ENCODE peak calls at places on chromosome 9, in eight cellular contexts. Z is right atrium auricular region, M is PC-9, R is tibial artery, I is OCI-LY7, Q is PC-3, V is mucosa of descending colon, H is cardiac fibroblast. W is an unnamed sample.

GRCh38 chr9:22401671-22402070 is 45.0 kb upstream of the DMRTA1 start:
- DNase-seq in Z (no peak), M (no peak), R (no peak), I (no peak), Q (no peak), V (no peak), H (no peak), W (peak; percentile 49)

GRCh38 chr9:88183798-88184495 is 45.7 kb upstream of the SPATA31C2 start:
- DNase-seq in Z (no peak), M (no peak), R (no peak), I (no peak), Q (no peak), V (no peak), H (no peak), W (no peak)

GRCh38 chr9:94079236-94079635 is 5.0 kb upstream of the PTPDC1 start:
- DNase-seq in Z (no peak), M (no peak), R (no peak), I (no peak), Q (no peak), V (no peak), H (no peak), W (no peak)

GRCh38 chr9:15155826-15156225 is 151.2 kb downstream of the TTC39B start:
- DNase-seq in Z (peak; percentile 73), M (no peak), R (peak; percentile 81), I (no peak), Q (peak; percentile 18), V (no peak), H (peak; percentile 69), W (no peak)

GRCh38 chr9:131111854-131112311 is 13.5 kb upstream of the NUP214 start:
- DNase-seq in Z (no peak), M (no peak), R (peak; percentile 54), I (no peak), Q (no peak), V (no peak), H (no peak), W (no peak)

GRCh38 chr9:21502586-21502985 is 20.5 kb upstream of the IFNE start:
- DNase-seq in Z (no peak), M (no peak), R (no peak), I (no peak), Q (no peak), V (no peak), H (no peak), W (no peak)

GRCh38 chr9:130478731-130479575 is 34.2 kb downstream of the ASS1 start:
- DNase-seq in Z (no peak), M (no peak), R (no peak), I (no peak), Q (no peak), V (no peak), H (no peak), W (no peak)

GRCh38 chr9:14030350-14030823 is 283.6 kb downstream of the NFIB start:
- DNase-seq in Z (no peak), M (peak; percentile 66), R (no peak), I (no peak), Q (peak; percentile 83), V (peak; percentile 24), H (peak; percentile 75), W (peak; percentile 86)

GRCh38 chr9:88772602-88773001 is 218.7 kb upstream of the S1PR3 start:
- DNase-seq in Z (no peak), M (no peak), R (no peak), I (no peak), Q (peak; percentile 25), V (no peak), H (peak; percentile 75), W (no peak)

GRCh38 chr9:71490810-71491209 is 277.5 kb downstream of the CEMIP2 start:
- DNase-seq in Z (no peak), M (no peak), R (no peak), I (no peak), Q (peak; percentile 31), V (no peak), H (peak; percentile 13), W (no peak)

GRCh38 chr9:109086221-109086620 is 33.5 kb downstream of the TMEM245 start:
- DNase-seq in Z (no peak), M (no peak), R (no peak), I (no peak), Q (peak; percentile 40), V (no peak), H (peak; percentile 42), W (no peak)

GRCh38 chr9:138072897-138073296 is 195.3 kb downstream of the CACNA1B start:
- DNase-seq in Z (no peak), M (no peak), R (peak; percentile 56), I (no peak), Q (no peak), V (no peak), H (no peak), W (no peak)

GRCh38 chr9:97811534-97812246 is 41.3 kb upstream of the FOXE1 start:
- DNase-seq in Z (no peak), M (no peak), R (no peak), I (no peak), Q (peak; percentile 19), V (no peak), H (peak; percentile 31), W (no peak)

GRCh38 chr9:10876333-10876732 is 263.5 kb upstream of the PTPRD start:
- DNase-seq in Z (no peak), M (no peak), R (no peak), I (no peak), Q (peak; percentile 26), V (no peak), H (peak; percentile 62), W (peak; percentile 22)

GRCh38 chr9:5052858-5053257 is 67.8 kb downstream of the JAK2 start:
- DNase-seq in Z (no peak), M (no peak), R (no peak), I (no peak), Q (no peak), V (no peak), H (peak; percentile 53), W (no peak)

GRCh38 chr9:98899399-98900056 is 44.2 kb upstream of the COL15A1 start:
- DNase-seq in Z (no peak), M (no peak), R (no peak), I (no peak), Q (peak; percentile 68), V (peak; percentile 43), H (peak; percentile 87), W (peak; percentile 78)

GRCh38 chr9:89477395-89477794 is 20.5 kb downstream of the SEMA4D start:
- DNase-seq in Z (no peak), M (no peak), R (no peak), I (no peak), Q (no peak), V (no peak), H (no peak), W (no peak)

GRCh38 chr9:101736723-101737122 is 1.7 kb downstream of the GRIN3A start:
- DNase-seq in Z (no peak), M (no peak), R (no peak), I (no peak), Q (peak; percentile 13), V (peak; percentile 53), H (peak; percentile 27), W (no peak)

GRCh38 chr9:99433095-99433494 is 211.0 kb downstream of the SEC61B start:
- DNase-seq in Z (no peak), M (no peak), R (no peak), I (no peak), Q (no peak), V (no peak), H (no peak), W (no peak)

GRCh38 chr9:77013186-77013931 is 6.1 kb upstream of the FOXB2 start:
- DNase-seq in Z (peak; percentile 46), M (no peak), R (no peak), I (no peak), Q (no peak), V (no peak), H (no peak), W (no peak)

DNA sequence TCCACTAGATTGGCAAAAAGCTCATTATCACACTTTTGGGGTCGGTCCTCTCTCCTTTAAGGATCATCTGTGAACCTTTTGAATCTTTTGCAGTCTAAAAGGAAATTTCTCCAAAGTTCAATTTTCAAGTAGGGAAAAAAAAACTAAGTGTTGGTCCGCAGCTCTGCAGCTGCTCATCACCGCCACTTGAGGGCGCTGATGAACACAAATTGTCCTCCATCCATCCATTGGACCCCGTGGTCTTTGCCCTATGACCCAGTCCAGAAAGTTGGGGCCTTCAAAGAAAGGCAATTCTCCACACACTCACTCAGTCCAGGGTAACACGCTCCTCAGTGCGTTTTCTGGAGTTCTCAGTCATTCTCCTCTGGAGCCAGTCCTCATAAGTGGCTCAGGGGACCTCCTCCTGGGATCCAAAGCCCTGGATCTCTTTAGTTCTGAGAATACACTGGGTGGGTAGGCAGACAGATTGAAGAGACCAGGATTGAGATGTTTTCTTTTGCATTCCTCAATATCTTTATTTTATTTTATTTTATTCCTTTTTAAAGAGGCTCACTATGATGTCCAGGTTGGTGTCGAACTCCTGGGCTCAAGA is 63.6 kb upstream of the SLC28A3 start:
- DNase-seq in Z (no peak), M (no peak), R (no peak), I (peak; percentile 13), Q (peak; percentile 5), V (no peak), H (no peak), W (no peak)
- TF ChIP-seq CTCF in Z (peak; percentile 76), M (peak; percentile 55), R (no peak), I (peak; percentile 79), Q (peak; percentile 57), V (no peak), H (peak; percentile 56), W (peak; percentile 39)

GRCh38 chr9:74499111-74499601 is 2.0 kb downstream of the RORB start:
- DNase-seq in Z (no peak), M (no peak), R (no peak), I (no peak), Q (no peak), V (no peak), H (no peak), W (no peak)
- H3K4me3 ChIP-seq in Z (peak overlapping the region; percentile 58), M (no peak overlapping the region), R (peak overlapping the region; percentile 56), I (no peak overlapping the region), Q (no peak overlapping the region), V (no peak overlapping the region), H (peak overlapping the region; percentile 61), W (peak overlapping the region; percentile 59)

DNA sequence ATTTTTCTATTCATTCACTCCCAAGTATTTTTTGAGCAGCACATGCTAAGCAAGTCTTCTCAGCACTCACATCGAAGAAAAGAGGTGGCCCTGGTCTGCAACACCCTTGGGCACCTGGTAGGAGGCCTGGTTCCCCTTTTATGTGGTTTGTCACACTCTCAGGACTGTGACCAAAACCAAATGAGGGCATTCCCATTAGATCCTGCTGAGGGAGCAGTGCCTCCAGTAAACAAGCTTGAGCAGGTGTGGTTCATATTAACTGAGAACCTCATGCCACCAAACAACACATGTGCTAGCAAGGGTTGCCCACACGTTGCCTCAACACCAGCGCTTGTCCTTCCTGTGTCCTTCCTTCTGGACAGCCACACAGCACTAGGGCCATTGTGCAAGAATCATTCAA is 26.9 kb upstream of the SYK start:
- DNase-seq in Z (no peak), M (no peak), R (no peak), I (peak; percentile 97), Q (peak; percentile 4), V (peak; percentile 42), H (no peak), W (no peak)
- TF ChIP-seq CTCF in Z (no peak), M (no peak), R (no peak), I (peak; percentile 74), Q (no peak), V (no peak), H (no peak), W (no peak)

DNA sequence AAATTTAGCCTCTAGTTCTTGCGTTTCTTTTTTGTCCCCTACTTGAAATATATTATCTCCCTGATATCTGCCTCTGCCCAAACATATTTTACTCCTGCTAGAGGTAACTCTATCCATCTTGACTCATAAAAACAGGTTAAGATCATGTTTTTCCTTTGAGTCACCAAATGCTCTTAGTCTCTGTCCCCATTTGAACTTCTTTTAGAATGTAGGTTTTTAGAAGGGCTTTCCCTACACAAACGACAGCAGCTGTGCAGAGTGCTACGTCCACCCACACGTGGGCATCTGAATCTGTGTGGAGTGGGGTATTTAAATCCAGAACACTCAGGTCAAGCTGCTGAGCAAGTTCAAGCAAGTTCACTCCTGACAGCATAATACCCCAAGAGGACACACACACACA is 2.2 kb downstream of the HSD17B3 start:
- DNase-seq in Z (no peak), M (peak; percentile 12), R (no peak), I (no peak), Q (peak; percentile 86), V (no peak), H (peak; percentile 20), W (no peak)
- H3K4me3 ChIP-seq in Z (no peak overlapping the region), M (no peak overlapping the region), R (no peak overlapping the region), I (no peak overlapping the region), Q (peak overlapping the region; percentile 11), V (no peak overlapping the region), H (no peak overlapping the region), W (no peak overlapping the region)

W was measured in astrocyte of the cerebellum.